ENCODE peak calls at places on chromosome 3, in eight cellular contexts. D is activated B cell treated with CpG ODN at 0.5 μM for 24 hours, O is progenitor cell of endocrine pancreas, U is fibroblast of lung, V is cardiac fibroblast, Y is fibroblast of the aortic adventitia, X is pancreas, L is BJ. Q is an unnamed sample.
A peak's percentile ranks its signal among the peaks of the same experiment; 100 is the strongest.

GRCh38 chr3:171535133-171535532 is 74.9 kb upstream of the TNIK start:
- DNase-seq in V (no peak), L (no peak), Y (no peak), X (no peak), D (no peak), O (no peak), U (peak; percentile 14), Q (no peak)

GRCh38 chr3:71583569-71584215 is at the start of gene FOXP1:
- DNase-seq in D (peak; percentile 59), U (peak; percentile 70), O (peak; percentile 67), V (peak; percentile 79), X (peak; percentile 79), L (no peak), Y (peak; percentile 70), Q (peak; percentile 73)

GRCh38 chr3:86937306-86937791 is 53.6 kb downstream of the VGLL3 start:
- DNase-seq in L (peak; percentile 95), X (no peak), U (peak; percentile 94), Y (peak; percentile 95), V (peak; percentile 81), O (no peak), D (no peak), Q (no peak)

GRCh38 chr3:52685285-52685704 is 418 bp downstream of the PBRM1 start:
- DNase-seq in V (peak; percentile 60), X (peak; percentile 85), L (no peak), O (peak; percentile 69), U (no peak), D (peak; percentile 82), Y (no peak), Q (peak; percentile 70)

GRCh38 chr3:50676031-50676705 is 1.4 kb downstream of the DOCK3 start:
- DNase-seq in D (no peak), O (no peak), U (no peak), L (no peak), V (no peak), Y (no peak), X (no peak), Q (no peak)

GRCh38 chr3:166902374-166902773 is 477.7 kb downstream of the ZBBX start:
- DNase-seq in X (no peak), Y (peak; percentile 0), V (peak; percentile 0), D (no peak), L (no peak), U (no peak), O (no peak), Q (no peak)

GRCh38 chr3:29215948-29216347 is 64.9 kb upstream of the RBMS3 start:
- DNase-seq in O (no peak), V (peak; percentile 28), D (no peak), L (peak; percentile 31), X (no peak), U (peak; percentile 11), Y (no peak), Q (no peak)

GRCh38 chr3:159607856-159608255 is 380.8 kb upstream of the IL12A start:
- DNase-seq in U (peak; percentile 40), X (no peak), Y (no peak), V (no peak), D (no peak), L (no peak), O (no peak), Q (no peak)

GRCh38 chr3:133935843-133936825 is 40.5 kb upstream of the RAB6B start:
- DNase-seq in O (no peak), V (no peak), Y (no peak), U (no peak), L (no peak), D (no peak), X (no peak), Q (no peak)

GRCh38 chr3:47424434-47425382 is 43.9 kb downstream of the PTPN23 start:
- DNase-seq in X (no peak), U (no peak), V (no peak), O (no peak), D (no peak), L (no peak), Y (no peak), Q (no peak)

GRCh38 chr3:144394052-144394451 is 422.4 kb downstream of the DIPK2A start:
- DNase-seq in U (peak; percentile 17), X (no peak), D (no peak), Y (no peak), O (no peak), L (peak; percentile 6), V (peak; percentile 27), Q (no peak)

GRCh38 chr3:114155370-114155821 is 23.5 kb downstream of the DRD3 start:
- DNase-seq in O (no peak), L (no peak), D (no peak), Y (peak; percentile 30), X (no peak), U (peak; percentile 16), V (peak; percentile 53), Q (peak; percentile 51)

GRCh38 chr3:131555456-131555855 is 52.7 kb upstream of the MRPL3 start:
- DNase-seq in L (no peak), V (peak; percentile 20), O (no peak), D (no peak), U (peak; percentile 27), Y (no peak), X (no peak), Q (no peak)

GRCh38 chr3:186193534-186194450 is 84.9 kb upstream of the ETV5 start:
- DNase-seq in X (peak; percentile 73), D (no peak), O (peak; percentile 52), U (no peak), Y (no peak), L (no peak), V (no peak), Q (peak; percentile 28)

GRCh38 chr3:165855581-165855980 is 18.4 kb upstream of the BCHE start:
- DNase-seq in X (no peak), U (peak; percentile 53), Y (peak; percentile 75), O (no peak), V (peak; percentile 57), L (no peak), D (no peak), Q (no peak)

GRCh38 chr3:172456404-172456803 is 8.1 kb upstream of the GHSR start:
- DNase-seq in D (no peak), Y (no peak), L (no peak), U (no peak), X (no peak), O (no peak), V (no peak), Q (no peak)

GRCh38 chr3:109731639-109732473 is 394.5 kb upstream of the DPPA4 start:
- DNase-seq in X (no peak), Y (peak; percentile 77), L (peak; percentile 2), V (peak; percentile 80), O (peak; percentile 20), U (peak; percentile 47), D (no peak), Q (peak; percentile 58)

GRCh38 chr3:69368129-69368741 is 17.7 kb downstream of the FRMD4B start:
- DNase-seq in L (no peak), V (peak; percentile 64), Y (no peak), X (no peak), O (no peak), U (no peak), D (no peak), Q (no peak)

GRCh38 chr3:156341831-156342416 is 213.0 kb downstream of the SSR3 start:
- DNase-seq in D (no peak), U (no peak), X (no peak), V (no peak), Y (no peak), O (no peak), L (no peak), Q (no peak)

GRCh38 chr3:61032991-61033390 is 218.3 kb downstream of the FHIT start:
- DNase-seq in D (no peak), Y (no peak), O (no peak), L (no peak), U (no peak), V (no peak), X (no peak), Q (no peak)

GRCh38 chr3:118587037-118587741 is 447.5 kb downstream of the IGSF11 start:
- DNase-seq in X (no peak), V (no peak), L (no peak), D (no peak), U (no peak), O (no peak), Y (no peak), Q (no peak)

DNA sequence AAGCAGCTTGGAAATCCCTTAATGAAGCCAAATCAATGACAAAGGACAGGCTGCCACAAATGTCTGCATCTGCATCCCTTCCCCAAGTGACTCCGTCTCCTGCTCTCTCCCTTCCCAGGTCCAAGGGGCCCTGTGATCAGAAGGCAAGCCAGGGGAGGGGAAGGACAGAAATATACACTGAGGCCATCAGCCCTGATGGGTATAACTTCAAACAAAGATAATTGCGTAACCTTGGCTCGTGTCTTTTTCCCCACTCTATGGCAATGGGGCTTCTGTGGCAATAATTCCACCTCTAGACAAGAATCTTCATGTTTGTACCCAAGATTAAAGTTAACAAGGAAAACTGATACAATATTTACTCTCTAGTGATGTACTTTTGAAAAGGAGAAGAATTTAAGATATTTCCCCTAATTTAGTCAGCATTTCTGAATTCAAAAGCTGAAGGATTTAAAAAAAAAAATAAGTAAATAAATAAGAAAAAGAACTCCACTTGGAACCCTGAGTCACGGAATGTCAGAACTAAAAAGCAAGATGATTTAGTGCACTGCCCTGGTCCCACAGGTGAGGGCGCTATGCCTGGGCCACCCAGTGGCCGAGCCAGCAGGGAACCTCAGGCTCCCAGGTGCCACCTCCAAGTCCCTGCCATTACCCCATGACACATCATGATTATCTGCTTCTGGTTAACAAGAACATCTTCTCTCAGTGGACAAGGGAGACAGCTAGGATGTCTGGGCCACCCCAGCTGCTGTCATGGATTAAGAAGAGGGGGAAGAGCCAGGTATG is 154.5 kb downstream of the STT3B start:
- DNase-seq in X (no peak), L (no peak), D (no peak), V (no peak), U (no peak), O (no peak), Y (no peak), Q (no peak)
- TF ChIP-seq CTCF in X (no peak), L (no peak), D (no peak), V (no peak), U (no peak), O (peak; percentile 19), Y (no peak), Q (peak; percentile 25)

DNA sequence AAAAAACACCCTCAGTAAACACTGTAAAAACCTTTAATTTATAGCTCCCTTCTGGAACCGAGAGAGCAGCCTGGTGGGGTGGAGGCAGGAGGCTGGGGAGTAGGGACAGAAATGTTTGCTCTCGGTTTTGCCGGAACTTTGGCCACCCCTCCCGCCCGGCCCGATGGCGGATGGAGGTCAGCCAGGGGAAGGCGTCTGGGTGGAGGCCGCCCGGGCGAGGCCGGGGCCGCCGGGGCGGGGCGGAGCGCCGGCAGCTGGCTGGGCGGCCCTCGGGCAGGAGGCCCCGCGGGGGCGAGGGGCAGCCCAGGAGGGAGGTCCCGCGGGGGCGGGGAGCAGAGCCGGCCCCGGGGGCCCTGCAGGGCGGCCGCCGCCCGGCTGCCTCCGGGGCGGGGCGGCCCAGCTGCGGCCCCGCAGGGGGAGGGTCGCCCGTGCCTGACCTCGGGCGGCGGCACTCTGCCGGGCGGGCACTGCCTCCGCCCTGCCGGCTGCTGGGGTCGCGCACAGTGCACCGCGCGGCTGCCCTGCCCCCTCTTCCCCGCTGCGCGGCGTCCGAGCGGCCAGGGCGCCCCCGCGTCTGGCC is 829 bp upstream of the SKIL start:
- DNase-seq in U (peak; percentile 78), V (peak; percentile 83), X (peak; percentile 92), L (peak; percentile 43), O (peak; percentile 78), D (peak; percentile 88), Y (peak; percentile 80), Q (peak; percentile 89)
- TF ChIP-seq CTCF in U (no peak), V (no peak), X (no peak), L (no peak), O (no peak), D (no peak), Y (no peak), Q (no peak)

GRCh38 chr3:194573680-194574437 is 59.4 kb downstream of the TMEM44 start:
- DNase-seq in O (no peak), X (no peak), D (no peak), L (no peak), V (peak; percentile 72), Y (peak; percentile 70), U (peak; percentile 59), Q (peak; percentile 33)
- TF ChIP-seq CTCF in O (peak; percentile 56), X (peak; percentile 14), D (no peak), L (peak; percentile 47), V (peak; percentile 44), Y (peak; percentile 37), U (peak; percentile 12), Q (peak; percentile 19)

GRCh38 chr3:14915636-14916222 is 31.7 kb upstream of the NR2C2 start:
- DNase-seq in D (no peak), X (no peak), Y (no peak), U (no peak), L (no peak), O (no peak), V (peak; percentile 5), Q (no peak)
- TF ChIP-seq CTCF in D (no peak), X (no peak), Y (no peak), U (peak; percentile 4), L (no peak), O (peak; percentile 12), V (peak; percentile 3), Q (no peak)